ENCODE peak calls at places on chromosomes 16 and 17, in four cellular contexts. One of them, this sample, is unnamed.

GRCh38 chr16:68470461-68471150 is 22.3 kb upstream of the SMPD3 start:
- DNase-seq in progenitor cell of endocrine pancreas: no peak
- DNase-seq in GM20000: peak; percentile 78
- DNase-seq in bronchial epithelial cell: no peak
- DNase-seq in this sample: peak; percentile 93

GRCh38 chr17:76517638-76518038 is 16.4 kb upstream of the RHBDF2 start:
- DNase-seq in GM20000: no peak
- DNase-seq in progenitor cell of endocrine pancreas: no peak
- DNase-seq in bronchial epithelial cell: no peak
- DNase-seq in this sample: no peak

GRCh38 chr17:80612997-80613731 is 68.5 kb downstream of the RPTOR start:
- DNase-seq in progenitor cell of endocrine pancreas: no peak
- DNase-seq in GM20000: no peak
- DNase-seq in bronchial epithelial cell: no peak
- DNase-seq in this sample: no peak

GRCh38 chr17:76408037-76408849 is 23.8 kb downstream of the SPHK1 start:
- DNase-seq in GM20000: peak; percentile 76
- DNase-seq in progenitor cell of endocrine pancreas: peak; percentile 51
- DNase-seq in bronchial epithelial cell: peak; percentile 56
- DNase-seq in this sample: peak; percentile 75

GRCh38 chr17:45423936-45424335 is 8.7 kb downstream of the ARHGAP27 start:
- DNase-seq in GM20000: no peak
- DNase-seq in progenitor cell of endocrine pancreas: no peak
- DNase-seq in bronchial epithelial cell: no peak
- DNase-seq in this sample: no peak

GRCh38 chr16:4691666-4692412 is 1.5 kb upstream of the NUDT16L1 start:
- DNase-seq in bronchial epithelial cell: no peak
- DNase-seq in progenitor cell of endocrine pancreas: no peak
- DNase-seq in GM20000: no peak
- DNase-seq in this sample: no peak

GRCh38 chr17:59607817-59608403 is 11.8 kb upstream of the CLTC start:
- DNase-seq in progenitor cell of endocrine pancreas: no peak
- DNase-seq in GM20000: no peak
- DNase-seq in bronchial epithelial cell: no peak
- DNase-seq in this sample: peak; percentile 37

GRCh38 chr16:5333991-5334390 is 236.4 kb upstream of the EEF2KMT start:
- DNase-seq in GM20000: no peak
- DNase-seq in bronchial epithelial cell: no peak
- DNase-seq in progenitor cell of endocrine pancreas: no peak
- DNase-seq in this sample: no peak

GRCh38 chr17:77445908-77446535 is 305.3 kb downstream of the SEC14L1 start:
- DNase-seq in progenitor cell of endocrine pancreas: no peak
- DNase-seq in bronchial epithelial cell: no peak
- DNase-seq in GM20000: no peak
- DNase-seq in this sample: peak; percentile 91

GRCh38 chr17:82531431-82531881 is 11.9 kb downstream of the FOXK2 start:
- DNase-seq in progenitor cell of endocrine pancreas: no peak
- DNase-seq in GM20000: no peak
- DNase-seq in bronchial epithelial cell: peak; percentile 85
- DNase-seq in this sample: peak; percentile 44

GRCh38 chr17:73747221-73748002 is 103.2 kb upstream of the SDK2 start:
- DNase-seq in progenitor cell of endocrine pancreas: no peak
- DNase-seq in GM20000: no peak
- DNase-seq in bronchial epithelial cell: no peak
- DNase-seq in this sample: no peak

GRCh38 chr16:14354561-14355351 is 275.3 kb downstream of the PARN start:
- DNase-seq in progenitor cell of endocrine pancreas: no peak
- DNase-seq in GM20000: peak; percentile 83
- DNase-seq in bronchial epithelial cell: peak; percentile 29
- DNase-seq in this sample: peak; percentile 98

GRCh38 chr17:13594310-13594709 is 7.4 kb downstream of the HS3ST3A1 start:
- DNase-seq in progenitor cell of endocrine pancreas: no peak
- DNase-seq in GM20000: no peak
- DNase-seq in bronchial epithelial cell: no peak
- DNase-seq in this sample: no peak

GRCh38 chr16:50166511-50167500 is 13.7 kb downstream of the TENT4B start:
- DNase-seq in GM20000: no peak
- DNase-seq in progenitor cell of endocrine pancreas: no peak
- DNase-seq in bronchial epithelial cell: peak; percentile 67
- DNase-seq in this sample: no peak

GRCh38 chr16:87550510-87550961 is 51.8 kb upstream of the JPH3 start:
- DNase-seq in GM20000: peak; percentile 82
- DNase-seq in bronchial epithelial cell: no peak
- DNase-seq in progenitor cell of endocrine pancreas: peak; percentile 39
- DNase-seq in this sample: peak; percentile 26

GRCh38 chr16:79687249-79687768 is 86.8 kb upstream of the MAF start:
- DNase-seq in GM20000: no peak
- DNase-seq in progenitor cell of endocrine pancreas: no peak
- DNase-seq in bronchial epithelial cell: no peak
- DNase-seq in this sample: no peak

GRCh38 chr17:53900951-53901350 is 78.2 kb downstream of the KIF2B start:
- DNase-seq in progenitor cell of endocrine pancreas: no peak
- DNase-seq in bronchial epithelial cell: no peak
- DNase-seq in GM20000: no peak
- DNase-seq in this sample: no peak

GRCh38 chr16:5633845-5634440 is 536.3 kb upstream of the EEF2KMT start:
- DNase-seq in bronchial epithelial cell: peak; percentile 18
- DNase-seq in progenitor cell of endocrine pancreas: no peak
- DNase-seq in GM20000: peak; percentile 42
- DNase-seq in this sample: peak; percentile 53

GRCh38 chr17:78324391-78325075 is 35.3 kb downstream of the SOCS3 start:
- DNase-seq in bronchial epithelial cell: no peak
- DNase-seq in GM20000: peak; percentile 49
- DNase-seq in progenitor cell of endocrine pancreas: no peak
- DNase-seq in this sample: no peak

GRCh38 chr16:67845291-67846062 is 1.3 kb upstream of the NUTF2 start:
- DNase-seq in bronchial epithelial cell: no peak
- DNase-seq in progenitor cell of endocrine pancreas: no peak
- DNase-seq in GM20000: peak; percentile 34
- DNase-seq in this sample: peak; percentile 34

GRCh38 chr17:74919440-74920305 is 3.4 kb downstream of the USH1G start:
- DNase-seq in progenitor cell of endocrine pancreas: no peak
- DNase-seq in GM20000: peak; percentile 76
- DNase-seq in bronchial epithelial cell: no peak
- DNase-seq in this sample: peak; percentile 34

GRCh38 chr16:20298452-20298851 is 28.9 kb downstream of the GP2 start:
- DNase-seq in bronchial epithelial cell: no peak
- DNase-seq in progenitor cell of endocrine pancreas: no peak
- DNase-seq in GM20000: no peak
- DNase-seq in this sample: no peak

GRCh38 chr16:20303012-20303411 is 24.3 kb downstream of the GP2 start:
- DNase-seq in bronchial epithelial cell: no peak
- DNase-seq in GM20000: no peak
- DNase-seq in progenitor cell of endocrine pancreas: no peak
- DNase-seq in this sample: no peak

GRCh38 chr16:20302389-20302788 is 24.9 kb downstream of the GP2 start:
- DNase-seq in GM20000: no peak
- DNase-seq in progenitor cell of endocrine pancreas: no peak
- DNase-seq in bronchial epithelial cell: no peak
- DNase-seq in this sample: no peak

GRCh38 chr16:20301840-20302239 is 25.5 kb downstream of the GP2 start:
- DNase-seq in progenitor cell of endocrine pancreas: no peak
- DNase-seq in GM20000: no peak
- DNase-seq in bronchial epithelial cell: no peak
- DNase-seq in this sample: no peak

GRCh38 chr16:20300312-20301097 is 26.8 kb downstream of the GP2 start:
- DNase-seq in bronchial epithelial cell: peak; percentile 38
- DNase-seq in GM20000: peak; percentile 67
- DNase-seq in progenitor cell of endocrine pancreas: peak; percentile 40
- DNase-seq in this sample: peak; percentile 72
- TF ChIP-seq CTCF in bronchial epithelial cell: peak; percentile 68
- TF ChIP-seq CTCF in GM20000: peak; percentile 80
- TF ChIP-seq CTCF in progenitor cell of endocrine pancreas: peak; percentile 81
- TF ChIP-seq CTCF in this sample: peak; percentile 83

DNA sequence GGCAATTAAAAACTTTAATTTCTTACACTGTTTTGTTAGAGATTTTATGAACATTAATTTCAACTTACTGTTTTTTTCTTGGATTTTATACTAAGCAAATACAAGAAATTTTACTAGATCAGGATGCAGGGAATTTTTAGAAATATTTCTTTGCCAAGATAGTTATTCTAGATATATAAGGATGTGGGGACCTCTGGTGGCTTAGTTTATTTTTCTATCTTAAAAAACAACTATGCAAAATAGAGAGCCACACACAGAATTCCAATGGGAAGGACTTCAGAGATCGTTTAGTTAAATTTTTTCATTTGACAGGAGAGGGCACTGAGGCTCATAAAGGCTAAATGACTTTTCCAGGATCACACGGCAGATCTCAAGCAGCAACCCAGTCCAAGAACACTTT is 23.0 kb upstream of the CAPNS2 start:
- DNase-seq in bronchial epithelial cell: peak; percentile 34
- DNase-seq in progenitor cell of endocrine pancreas: no peak
- DNase-seq in GM20000: no peak
- DNase-seq in this sample: no peak
- TF ChIP-seq CTCF in bronchial epithelial cell: no peak
- TF ChIP-seq CTCF in progenitor cell of endocrine pancreas: peak; percentile 41
- TF ChIP-seq CTCF in GM20000: no peak
- TF ChIP-seq CTCF in this sample: no peak

GRCh38 chr16:17474572-17474971 is 3.8 kb upstream of the XYLT1 start:
- DNase-seq in bronchial epithelial cell: no peak
- DNase-seq in progenitor cell of endocrine pancreas: no peak
- DNase-seq in GM20000: peak; percentile 61
- DNase-seq in this sample: peak; percentile 42
- TF ChIP-seq CTCF in bronchial epithelial cell: no peak
- TF ChIP-seq CTCF in progenitor cell of endocrine pancreas: no peak
- TF ChIP-seq CTCF in GM20000: no peak
- TF ChIP-seq CTCF in this sample: no peak

DNA sequence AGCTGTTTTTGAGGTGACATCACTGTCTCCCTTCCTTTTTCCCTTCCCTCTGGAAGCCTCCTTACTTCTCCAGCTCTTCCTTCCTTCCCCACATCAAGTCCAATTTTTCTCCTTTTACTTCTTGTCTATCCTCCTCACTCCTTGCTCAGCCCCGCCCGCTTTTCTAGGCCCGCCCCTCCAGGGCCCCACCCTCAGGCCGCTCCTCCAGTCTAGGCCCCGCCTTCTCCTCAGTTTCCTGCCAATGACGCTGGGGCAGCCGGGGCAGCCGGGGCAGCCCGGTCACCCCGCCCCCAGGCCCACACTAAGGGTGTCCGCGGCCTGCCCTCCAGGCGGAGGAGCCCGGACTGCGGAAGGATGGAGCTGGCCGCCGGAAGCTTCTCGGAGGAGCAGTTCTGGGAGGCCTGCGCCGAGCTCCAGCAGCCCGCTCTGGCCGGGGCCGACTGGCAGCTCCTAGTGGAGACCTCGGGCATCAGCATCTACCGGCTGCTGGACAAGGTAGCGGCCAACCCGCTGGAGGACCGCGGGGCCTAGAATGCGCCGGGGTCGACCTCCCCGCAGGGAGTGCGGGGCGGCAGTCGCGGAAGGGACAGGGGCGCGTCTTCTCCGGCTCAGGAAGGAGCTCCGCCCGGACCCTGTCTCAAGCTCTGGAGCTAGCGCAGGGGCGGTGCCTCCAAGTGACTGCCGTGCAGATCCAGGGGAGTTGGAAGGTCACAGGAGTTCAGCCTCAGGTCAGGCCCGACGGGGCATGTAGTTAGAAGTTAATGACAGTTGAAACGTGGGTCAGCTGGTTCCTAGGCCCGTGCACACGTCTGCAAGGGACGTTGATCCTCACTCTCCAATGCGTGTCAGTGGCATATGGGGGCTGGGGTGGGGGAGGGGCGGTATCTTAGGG is at the start of gene PCTP:
- DNase-seq in bronchial epithelial cell: peak; percentile 75
- DNase-seq in progenitor cell of endocrine pancreas: peak; percentile 86
- DNase-seq in GM20000: peak; percentile 91
- DNase-seq in this sample: peak; percentile 91
- TF ChIP-seq CTCF in bronchial epithelial cell: peak; percentile 58
- TF ChIP-seq CTCF in progenitor cell of endocrine pancreas: peak; percentile 57
- TF ChIP-seq CTCF in GM20000: no peak
- TF ChIP-seq CTCF in this sample: peak; percentile 51

GRCh38 chr17:55601874-55602364 is 90.7 kb upstream of the SMIM36 start:
- DNase-seq in progenitor cell of endocrine pancreas: no peak
- DNase-seq in bronchial epithelial cell: peak; percentile 52
- DNase-seq in GM20000: peak; percentile 36
- DNase-seq in this sample: peak; percentile 69
- TF ChIP-seq CTCF in progenitor cell of endocrine pancreas: peak; percentile 60
- TF ChIP-seq CTCF in bronchial epithelial cell: peak; percentile 69
- TF ChIP-seq CTCF in GM20000: peak; percentile 30
- TF ChIP-seq CTCF in this sample: peak; percentile 70

DNA sequence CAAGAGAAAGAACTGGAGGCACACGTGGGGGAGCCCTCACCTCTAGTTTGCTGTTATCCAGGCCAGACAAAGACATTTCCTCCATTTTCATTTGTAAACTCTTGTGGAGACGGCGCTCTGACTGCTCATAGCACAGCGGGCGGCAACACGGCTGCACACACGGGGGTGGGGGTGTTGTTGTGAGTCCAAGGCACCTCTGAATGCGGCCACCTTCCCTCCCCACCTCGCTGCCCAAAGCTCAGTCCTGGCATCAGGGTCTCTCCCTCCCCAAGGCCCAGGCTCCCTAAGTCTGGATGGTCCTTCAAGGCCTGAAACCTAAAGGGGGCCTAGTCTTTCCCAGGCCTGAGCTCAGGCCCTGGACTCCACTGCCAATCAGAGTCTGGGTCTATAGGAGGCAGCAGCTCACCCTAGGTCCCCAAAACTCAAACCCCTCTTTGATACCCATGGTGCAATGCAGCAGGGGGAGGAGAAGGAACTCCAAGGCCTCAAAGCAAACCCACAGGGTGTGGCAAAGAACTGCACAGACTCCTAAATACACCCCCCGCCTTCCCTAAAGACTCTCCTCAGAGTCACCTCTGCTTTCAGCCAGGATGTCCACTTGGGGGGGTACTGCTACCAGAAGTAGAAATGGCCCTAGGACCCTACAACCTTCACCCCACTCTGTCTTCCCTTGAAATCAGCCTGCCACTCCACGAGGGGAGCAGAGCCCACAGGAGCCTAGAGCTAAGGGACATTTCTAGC is 1.5 kb downstream of the ATXN7L3 start:
- DNase-seq in progenitor cell of endocrine pancreas: no peak
- DNase-seq in bronchial epithelial cell: peak; percentile 59
- DNase-seq in GM20000: peak; percentile 69
- DNase-seq in this sample: peak; percentile 85
- TF ChIP-seq CTCF in progenitor cell of endocrine pancreas: no peak
- TF ChIP-seq CTCF in bronchial epithelial cell: no peak
- TF ChIP-seq CTCF in GM20000: no peak
- TF ChIP-seq CTCF in this sample: peak; percentile 0

DNA sequence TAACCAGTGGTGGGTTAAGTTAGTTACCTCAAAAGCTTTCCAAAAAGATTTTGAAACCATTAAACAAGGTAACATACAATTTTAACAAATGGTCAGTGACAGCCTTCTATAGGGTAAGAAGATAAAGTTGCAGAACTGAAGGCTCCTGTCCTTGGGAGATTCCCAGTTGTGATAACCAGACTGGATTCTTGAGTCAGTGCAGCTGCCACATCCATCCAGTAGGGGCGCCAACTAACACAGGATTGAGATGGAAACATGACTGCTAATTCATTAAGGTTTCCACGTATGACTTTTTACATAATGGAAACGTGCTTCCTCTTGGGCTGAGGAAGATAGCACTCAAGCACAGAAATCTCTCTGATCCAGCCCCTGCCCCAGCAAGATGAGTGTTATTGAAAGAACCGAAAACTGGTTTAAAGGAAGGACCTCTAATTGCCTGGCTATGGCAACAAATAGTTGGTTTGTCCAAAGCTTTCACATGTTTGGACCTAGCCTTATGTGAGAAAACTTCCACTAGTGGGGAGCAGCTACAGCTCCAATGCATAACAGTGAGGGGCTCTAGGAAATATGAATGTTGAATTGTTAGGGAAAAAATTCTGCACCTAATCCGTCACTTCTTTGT is 269.8 kb upstream of the MYOCD start:
- DNase-seq in bronchial epithelial cell: peak; percentile 37
- DNase-seq in GM20000: peak; percentile 20
- DNase-seq in progenitor cell of endocrine pancreas: no peak
- DNase-seq in this sample: peak; percentile 37
- TF ChIP-seq CTCF in bronchial epithelial cell: peak; percentile 69
- TF ChIP-seq CTCF in GM20000: peak; percentile 24
- TF ChIP-seq CTCF in progenitor cell of endocrine pancreas: peak; percentile 52
- TF ChIP-seq CTCF in this sample: peak; percentile 60

This sample was measured in GM12865.